ENCODE peak calls at places on chromosomes 3 and 15, in five cellular contexts. One of them, this sample, is unnamed.

GRCh38 chr3:152438706-152439105 is 170.0 kb downstream of the MBNL1 start:
- DNase-seq in CD8-positive, alpha-beta T cell: no peak
- DNase-seq in A673: no peak
- DNase-seq in effector memory CD4-positive, alpha-beta T cell: no peak
- DNase-seq in adrenal gland: no peak
- DNase-seq in this sample: no peak

GRCh38 chr3:126130981-126131750 is 47.2 kb upstream of the SLC41A3 start:
- DNase-seq in A673: no peak
- DNase-seq in adrenal gland: peak
- DNase-seq in effector memory CD4-positive, alpha-beta T cell: no peak
- DNase-seq in CD8-positive, alpha-beta T cell: no peak
- DNase-seq in this sample: no peak

GRCh38 chr3:185631108-185631507 is 45.0 kb downstream of the SENP2 start:
- DNase-seq in effector memory CD4-positive, alpha-beta T cell: no peak
- DNase-seq in adrenal gland: no peak
- DNase-seq in CD8-positive, alpha-beta T cell: no peak
- DNase-seq in A673: no peak
- DNase-seq in this sample: no peak

GRCh38 chr3:62562017-62562416 is 188.7 kb upstream of the FEZF2 start:
- DNase-seq in adrenal gland: no peak
- DNase-seq in CD8-positive, alpha-beta T cell: no peak
- DNase-seq in effector memory CD4-positive, alpha-beta T cell: no peak
- DNase-seq in A673: no peak
- DNase-seq in this sample: no peak

GRCh38 chr3:150090006-150090405 is 119.3 kb upstream of the PFN2 start:
- DNase-seq in CD8-positive, alpha-beta T cell: no peak
- DNase-seq in A673: no peak
- DNase-seq in adrenal gland: no peak
- DNase-seq in effector memory CD4-positive, alpha-beta T cell: no peak
- DNase-seq in this sample: no peak

GRCh38 chr3:104519468-104519867 is 847.2 kb upstream of the ALCAM start:
- DNase-seq in CD8-positive, alpha-beta T cell: no peak
- DNase-seq in effector memory CD4-positive, alpha-beta T cell: no peak
- DNase-seq in adrenal gland: no peak
- DNase-seq in A673: no peak
- DNase-seq in this sample: no peak

GRCh38 chr3:143822374-143822773 is 25.9 kb downstream of the SLC9A9 start:
- DNase-seq in A673: no peak
- DNase-seq in adrenal gland: no peak
- DNase-seq in CD8-positive, alpha-beta T cell: no peak
- DNase-seq in effector memory CD4-positive, alpha-beta T cell: no peak
- DNase-seq in this sample: no peak

GRCh38 chr3:131224886-131225550 is 156.6 kb upstream of the NUDT16 start:
- DNase-seq in A673: no peak
- DNase-seq in adrenal gland: no peak
- DNase-seq in CD8-positive, alpha-beta T cell: no peak
- DNase-seq in effector memory CD4-positive, alpha-beta T cell: no peak
- DNase-seq in this sample: no peak

GRCh38 chr3:47012342-47013230 is 33.1 kb downstream of the NBEAL2 start:
- DNase-seq in adrenal gland: no peak
- DNase-seq in A673: no peak
- DNase-seq in CD8-positive, alpha-beta T cell: no peak
- DNase-seq in effector memory CD4-positive, alpha-beta T cell: no peak
- DNase-seq in this sample: no peak

GRCh38 chr3:100256724-100257123 is 4.1 kb upstream of the TBC1D23 start:
- DNase-seq in effector memory CD4-positive, alpha-beta T cell: no peak
- DNase-seq in adrenal gland: no peak
- DNase-seq in A673: peak
- DNase-seq in CD8-positive, alpha-beta T cell: no peak
- DNase-seq in this sample: no peak

GRCh38 chr15:95866698-95867440 is 463.6 kb upstream of the NR2F2 start:
- DNase-seq in A673: no peak
- DNase-seq in adrenal gland: no peak
- DNase-seq in CD8-positive, alpha-beta T cell: no peak
- DNase-seq in effector memory CD4-positive, alpha-beta T cell: no peak
- DNase-seq in this sample: no peak

GRCh38 chr3:117252208-117252607 is 542.6 kb downstream of the TUSC7 start:
- DNase-seq in A673: no peak
- DNase-seq in CD8-positive, alpha-beta T cell: no peak
- DNase-seq in effector memory CD4-positive, alpha-beta T cell: no peak
- DNase-seq in adrenal gland: no peak
- DNase-seq in this sample: no peak

GRCh38 chr3:155018621-155019330 is 61.3 kb upstream of the MME start:
- DNase-seq in adrenal gland: no peak
- DNase-seq in A673: no peak
- DNase-seq in CD8-positive, alpha-beta T cell: no peak
- DNase-seq in effector memory CD4-positive, alpha-beta T cell: no peak
- DNase-seq in this sample: no peak

GRCh38 chr3:61371123-61371522 is 119.9 kb upstream of the FHIT start:
- DNase-seq in CD8-positive, alpha-beta T cell: no peak
- DNase-seq in adrenal gland: no peak
- DNase-seq in A673: peak
- DNase-seq in effector memory CD4-positive, alpha-beta T cell: no peak
- DNase-seq in this sample: no peak

GRCh38 chr3:23992051-23992628 is 47.1 kb downstream of the NR1D2 start:
- DNase-seq in A673: peak
- DNase-seq in effector memory CD4-positive, alpha-beta T cell: no peak
- DNase-seq in adrenal gland: no peak
- DNase-seq in CD8-positive, alpha-beta T cell: no peak
- DNase-seq in this sample: no peak

GRCh38 chr15:65659502-65660052 is 37.8 kb downstream of the SLC24A1 start:
- DNase-seq in CD8-positive, alpha-beta T cell: no peak
- DNase-seq in adrenal gland: no peak
- DNase-seq in A673: no peak
- DNase-seq in effector memory CD4-positive, alpha-beta T cell: no peak
- DNase-seq in this sample: no peak

GRCh38 chr15:100093211-100094126 is 248.3 kb downstream of the ADAMTS17 start:
- DNase-seq in effector memory CD4-positive, alpha-beta T cell: no peak
- DNase-seq in A673: no peak
- DNase-seq in adrenal gland: no peak
- DNase-seq in CD8-positive, alpha-beta T cell: no peak
- DNase-seq in this sample: no peak

GRCh38 chr3:109023656-109024254 is 70.1 kb upstream of the GUCA1C start:
- DNase-seq in A673: peak
- DNase-seq in CD8-positive, alpha-beta T cell: peak
- DNase-seq in effector memory CD4-positive, alpha-beta T cell: no peak
- DNase-seq in adrenal gland: peak
- DNase-seq in this sample: no peak

GRCh38 chr3:168876346-168877035 is 780.8 kb upstream of the GOLIM4 start:
- DNase-seq in effector memory CD4-positive, alpha-beta T cell: no peak
- DNase-seq in adrenal gland: no peak
- DNase-seq in A673: no peak
- DNase-seq in CD8-positive, alpha-beta T cell: no peak
- DNase-seq in this sample: no peak

GRCh38 chr3:44906997-44907396 is 32.6 kb downstream of the TGM4 start:
- DNase-seq in A673: no peak
- DNase-seq in adrenal gland: no peak
- DNase-seq in effector memory CD4-positive, alpha-beta T cell: no peak
- DNase-seq in CD8-positive, alpha-beta T cell: no peak
- DNase-seq in this sample: no peak

GRCh38 chr3:113194747-113195400 is 16.5 kb upstream of the BOC start:
- DNase-seq in effector memory CD4-positive, alpha-beta T cell: no peak
- DNase-seq in A673: no peak
- DNase-seq in adrenal gland: no peak
- DNase-seq in CD8-positive, alpha-beta T cell: no peak
- DNase-seq in this sample: no peak

GRCh38 chr3:126612464-126613205 is 42.3 kb downstream of the TXNRD3 start:
- DNase-seq in CD8-positive, alpha-beta T cell: no peak
- DNase-seq in adrenal gland: no peak
- DNase-seq in effector memory CD4-positive, alpha-beta T cell: no peak
- DNase-seq in A673: no peak
- DNase-seq in this sample: no peak

DNA sequence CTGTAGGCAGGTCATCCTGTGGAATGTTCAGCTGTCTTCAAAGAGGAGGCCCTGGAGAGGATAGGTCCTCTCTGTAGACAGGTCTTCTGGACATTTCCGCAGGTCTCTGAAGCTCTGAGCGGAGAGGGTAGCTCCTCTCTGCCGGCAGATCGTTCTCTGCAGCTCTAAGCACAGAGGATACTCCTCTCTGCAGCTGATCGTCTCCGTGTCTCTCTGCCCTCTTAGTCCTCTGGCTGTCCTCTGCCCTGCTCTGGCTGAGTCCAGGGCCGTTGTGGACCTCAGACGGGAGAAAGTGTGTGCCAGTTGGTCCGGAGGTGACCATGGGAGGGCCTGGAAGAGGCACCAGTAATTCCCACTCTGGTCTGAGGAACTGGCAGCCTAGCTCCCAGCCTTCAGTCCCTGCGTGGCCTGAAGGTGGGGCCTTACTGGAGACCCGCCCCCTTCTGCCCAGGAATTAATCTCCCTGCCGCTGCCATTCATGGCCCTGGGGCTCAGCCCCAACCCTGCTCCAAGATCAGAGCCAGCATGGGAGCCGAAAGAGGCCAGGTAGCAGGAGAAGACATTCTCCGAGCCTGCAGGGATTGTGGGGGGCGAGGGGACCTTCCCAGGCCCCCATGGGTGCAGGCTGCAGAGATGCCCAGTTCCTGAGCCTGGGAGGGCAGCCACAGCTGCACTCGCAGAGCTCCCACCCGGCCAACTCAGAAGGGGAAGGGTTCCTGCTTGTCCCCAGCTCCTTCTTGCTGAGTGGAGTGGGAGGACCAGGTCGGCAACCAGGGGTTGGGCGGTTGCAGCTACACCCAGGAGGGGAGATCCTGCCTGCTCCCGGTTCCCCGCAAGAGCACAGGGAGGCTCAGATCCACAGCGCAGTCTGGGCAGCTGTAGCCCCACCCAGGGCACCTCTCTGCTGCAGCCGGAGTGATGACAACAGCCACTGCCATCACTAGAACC is 488.7 kb downstream of the RSL24D1 start:
- DNase-seq in CD8-positive, alpha-beta T cell: no peak
- DNase-seq in adrenal gland: no peak
- DNase-seq in effector memory CD4-positive, alpha-beta T cell: no peak
- DNase-seq in A673: no peak
- DNase-seq in this sample: no peak
- H3K27ac ChIP-seq in CD8-positive, alpha-beta T cell: no peak
- H3K27ac ChIP-seq in adrenal gland: no peak
- H3K27ac ChIP-seq in effector memory CD4-positive, alpha-beta T cell: no peak
- H3K27ac ChIP-seq in A673: no peak
- H3K27ac ChIP-seq in this sample: no peak

GRCh38 chr3:129199366-129199765 is 15.7 kb upstream of the CNBP start:
- DNase-seq in adrenal gland: no peak
- DNase-seq in CD8-positive, alpha-beta T cell: no peak
- DNase-seq in A673: no peak
- DNase-seq in effector memory CD4-positive, alpha-beta T cell: no peak
- DNase-seq in this sample: no peak

GRCh38 chr3:129207347-129207947 is 23.8 kb upstream of the CNBP start:
- DNase-seq in adrenal gland: no peak
- DNase-seq in effector memory CD4-positive, alpha-beta T cell: no peak
- DNase-seq in CD8-positive, alpha-beta T cell: no peak
- DNase-seq in A673: no peak
- DNase-seq in this sample: no peak

DNA sequence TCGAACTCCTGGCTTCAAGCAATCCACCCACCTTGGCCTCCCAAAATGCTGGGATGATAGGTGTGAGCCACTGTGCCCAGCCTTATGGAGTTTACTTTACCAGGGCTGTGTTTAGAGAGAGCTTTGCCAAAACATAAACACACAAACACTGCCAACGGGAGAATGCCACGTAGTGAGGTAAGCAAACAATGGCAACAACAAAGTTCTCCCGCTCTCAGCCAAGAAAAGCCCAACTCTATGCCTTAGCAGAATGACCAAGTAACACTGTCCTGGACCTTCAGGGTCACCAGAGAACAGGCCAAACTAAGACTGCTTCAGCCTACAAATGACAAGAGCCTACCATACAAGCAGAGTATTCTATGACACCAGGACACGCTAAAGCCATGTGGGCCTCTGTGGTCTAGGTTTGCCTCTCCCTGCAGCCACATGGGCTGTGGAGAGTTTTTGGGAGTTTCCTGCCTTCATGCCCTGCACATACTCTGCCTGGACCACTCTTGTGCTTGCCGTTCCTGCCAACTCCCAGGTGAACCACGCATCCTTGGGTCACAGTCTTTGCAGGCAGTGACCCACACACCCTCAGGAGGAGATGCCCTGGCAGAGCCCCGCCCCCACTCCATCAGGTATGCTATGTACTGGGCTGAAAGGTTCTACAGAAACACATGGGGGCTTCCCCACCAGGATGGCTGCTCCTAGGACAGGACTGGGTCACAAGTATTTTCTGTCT is 21.6 kb upstream of the CNBP start:
- DNase-seq in effector memory CD4-positive, alpha-beta T cell: no peak
- DNase-seq in CD8-positive, alpha-beta T cell: no peak
- DNase-seq in A673: no peak
- DNase-seq in adrenal gland: no peak
- DNase-seq in this sample: no peak
- H3K27ac ChIP-seq in effector memory CD4-positive, alpha-beta T cell: no peak
- H3K27ac ChIP-seq in CD8-positive, alpha-beta T cell: no peak
- H3K27ac ChIP-seq in A673: no peak
- H3K27ac ChIP-seq in adrenal gland: no peak
- H3K27ac ChIP-seq in this sample: no peak

GRCh38 chr15:85530079-85530478 is 149.7 kb downstream of the AKAP13 start:
- DNase-seq in CD8-positive, alpha-beta T cell: no peak
- DNase-seq in effector memory CD4-positive, alpha-beta T cell: no peak
- DNase-seq in A673: no peak
- DNase-seq in adrenal gland: no peak
- DNase-seq in this sample: no peak

GRCh38 chr15:85531083-85531482 is 150.7 kb downstream of the AKAP13 start:
- DNase-seq in effector memory CD4-positive, alpha-beta T cell: no peak
- DNase-seq in adrenal gland: no peak
- DNase-seq in CD8-positive, alpha-beta T cell: no peak
- DNase-seq in A673: peak
- DNase-seq in this sample: no peak

GRCh38 chr15:85539491-85539890 is 159.1 kb downstream of the AKAP13 start:
- DNase-seq in effector memory CD4-positive, alpha-beta T cell: no peak
- DNase-seq in adrenal gland: no peak
- DNase-seq in CD8-positive, alpha-beta T cell: no peak
- DNase-seq in A673: no peak
- DNase-seq in this sample: no peak

GRCh38 chr15:85532689-85533088 is 152.3 kb downstream of the AKAP13 start:
- DNase-seq in A673: no peak
- DNase-seq in adrenal gland: no peak
- DNase-seq in CD8-positive, alpha-beta T cell: no peak
- DNase-seq in effector memory CD4-positive, alpha-beta T cell: no peak
- DNase-seq in this sample: no peak

GRCh38 chr15:85533949-85534543 is 153.6 kb downstream of the AKAP13 start:
- DNase-seq in effector memory CD4-positive, alpha-beta T cell: no peak
- DNase-seq in CD8-positive, alpha-beta T cell: no peak
- DNase-seq in A673: no peak
- DNase-seq in adrenal gland: no peak
- DNase-seq in this sample: no peak
- H3K27ac ChIP-seq in effector memory CD4-positive, alpha-beta T cell: no peak
- H3K27ac ChIP-seq in CD8-positive, alpha-beta T cell: no peak
- H3K27ac ChIP-seq in A673: no peak
- H3K27ac ChIP-seq in adrenal gland: no peak
- H3K27ac ChIP-seq in this sample: no peak

GRCh38 chr3:11095932-11096265 is 58.4 kb upstream of the HRH1 start:
- DNase-seq in CD8-positive, alpha-beta T cell: no peak
- DNase-seq in adrenal gland: no peak
- DNase-seq in A673: peak
- DNase-seq in effector memory CD4-positive, alpha-beta T cell: no peak
- DNase-seq in this sample: no peak
- H3K27ac ChIP-seq in CD8-positive, alpha-beta T cell: no peak
- H3K27ac ChIP-seq in adrenal gland: no peak
- H3K27ac ChIP-seq in A673: peak
- H3K27ac ChIP-seq in effector memory CD4-positive, alpha-beta T cell: no peak
- H3K27ac ChIP-seq in this sample: no peak

GRCh38 chr15:40439461-40440299 is 1.1 kb upstream of the BAHD1 start:
- DNase-seq in adrenal gland: peak
- DNase-seq in effector memory CD4-positive, alpha-beta T cell: no peak
- DNase-seq in CD8-positive, alpha-beta T cell: no peak
- DNase-seq in A673: peak
- DNase-seq in this sample: no peak
- H3K27ac ChIP-seq in adrenal gland: peak
- H3K27ac ChIP-seq in effector memory CD4-positive, alpha-beta T cell: no peak
- H3K27ac ChIP-seq in CD8-positive, alpha-beta T cell: no peak
- H3K27ac ChIP-seq in A673: peak
- H3K27ac ChIP-seq in this sample: peak

This sample was measured in substantia nigra.